ENCODE peak calls at places on chromosomes 4 and X, in eight cellular contexts. S, H, T, N, Y, O, R and A are unnamed samples.

GRCh38 chr4:56908206-56909082 is 744 bp downstream of the REST start:
- DNase-seq in S (peak), H (peak), T (peak), N (peak), Y (peak), O (peak), R (peak), A (peak)

GRCh38 chrX:48761674-48762471 is at the start of gene GLOD5:
- DNase-seq in S (peak), H (peak), T (no peak), N (peak), Y (peak), O (no peak), R (peak), A (no peak)

GRCh38 chr4:102451266-102451665 is 49.9 kb upstream of the NFKB1 start:
- DNase-seq in S (no peak), H (no peak), T (no peak), N (no peak), Y (no peak), O (no peak), R (peak), A (no peak)

GRCh38 chrX:30888526-30889146 is 418 bp downstream of the TAB3 start:
- DNase-seq in S (peak), H (no peak), T (no peak), N (no peak), Y (no peak), O (no peak), R (peak), A (peak)

GRCh38 chrX:83845397-83845796 is 15.5 kb upstream of the CYLC1 start:
- DNase-seq in S (no peak), H (peak), T (no peak), N (peak), Y (no peak), O (no peak), R (peak), A (peak)

GRCh38 chr4:153573881-153574807 is 108.0 kb downstream of the TMEM131L start:
- DNase-seq in S (peak), H (peak), T (peak), N (peak), Y (peak), O (peak), R (peak), A (peak)

GRCh38 chr4:8110071-8110986 is 48.3 kb downstream of the ABLIM2 start:
- DNase-seq in S (peak), H (peak), T (no peak), N (peak), Y (no peak), O (no peak), R (peak), A (no peak)

GRCh38 chrX:26574208-26574607 is 358.2 kb downstream of the MAGEB5 start:
- DNase-seq in S (no peak), H (no peak), T (no peak), N (peak), Y (no peak), O (no peak), R (no peak), A (no peak)

GRCh38 chr4:185542626-185543336 is 7.5 kb upstream of the PDLIM3 start:
- DNase-seq in S (no peak), H (peak), T (no peak), N (peak), Y (no peak), O (no peak), R (no peak), A (no peak)

GRCh38 chr4:3288571-3289094 is 4.2 kb upstream of the RGS12 start:
- DNase-seq in S (no peak), H (no peak), T (no peak), N (no peak), Y (no peak), O (no peak), R (no peak), A (no peak)

GRCh38 chr4:181138116-181138515 is 1105.1 kb upstream of the TENM3 start:
- DNase-seq in S (peak), H (peak), T (no peak), N (no peak), Y (no peak), O (no peak), R (no peak), A (no peak)

GRCh38 chrX:112738347-112739033 is 58.8 kb upstream of the LHFPL1 start:
- DNase-seq in S (no peak), H (no peak), T (no peak), N (no peak), Y (no peak), O (no peak), R (no peak), A (no peak)

GRCh38 chrX:22110729-22111494 is 78.8 kb downstream of the PHEX start:
- DNase-seq in S (no peak), H (peak), T (no peak), N (peak), Y (no peak), O (no peak), R (peak), A (no peak)

GRCh38 chrX:147570483-147570882 is 341.2 kb upstream of the FMR1 start:
- DNase-seq in S (no peak), H (no peak), T (no peak), N (peak), Y (no peak), O (no peak), R (no peak), A (no peak)

GRCh38 chr4:172125438-172125837 is 312.2 kb downstream of the GALNTL6 start:
- DNase-seq in S (no peak), H (no peak), T (no peak), N (no peak), Y (no peak), O (no peak), R (no peak), A (no peak)

GRCh38 chrX:103215768-103216085 is 819 bp downstream of the BEX4 start:
- DNase-seq in S (no peak), H (peak), T (no peak), N (peak), Y (no peak), O (no peak), R (no peak), A (no peak)

GRCh38 chr4:188370781-188371180 is 231.5 kb downstream of the TRIML1 start:
- DNase-seq in S (no peak), H (no peak), T (no peak), N (no peak), Y (no peak), O (no peak), R (no peak), A (no peak)

GRCh38 chr4:130486186-130486585 is 1390.2 kb downstream of the C4orf33 start:
- DNase-seq in S (no peak), H (no peak), T (no peak), N (peak), Y (no peak), O (no peak), R (peak), A (no peak)

GRCh38 chrX:9312922-9313867 is 151.7 kb upstream of the TBL1X start:
- DNase-seq in S (peak), H (peak), T (peak), N (no peak), Y (peak), O (peak), R (no peak), A (no peak)

GRCh38 chr4:186335793-186336192 is 69.8 kb downstream of the F11 start:
- DNase-seq in S (no peak), H (no peak), T (no peak), N (no peak), Y (no peak), O (no peak), R (no peak), A (no peak)

GRCh38 chr4:14338206-14338605 is 664.1 kb upstream of the CPEB2 start:
- DNase-seq in S (no peak), H (no peak), T (no peak), N (peak), Y (no peak), O (no peak), R (peak), A (no peak)

GRCh38 chr4:143185253-143186107 is 763 bp downstream of the USP38 start:
- DNase-seq in S (peak), H (peak), T (no peak), N (peak), Y (peak), O (peak), R (peak), A (no peak)

GRCh38 chr4:186485621-186486062 is 69.7 kb downstream of the MTNR1A start:
- DNase-seq in S (peak), H (peak), T (no peak), N (peak), Y (no peak), O (no peak), R (no peak), A (peak)

GRCh38 chrX:129726307-129727111 is 12.3 kb upstream of the XPNPEP2 start:
- DNase-seq in S (peak), H (peak), T (peak), N (peak), Y (peak), O (no peak), R (peak), A (peak)

GRCh38 chrX:42973321-42973720 is 195.4 kb upstream of the PPP1R2C start:
- DNase-seq in S (no peak), H (no peak), T (no peak), N (no peak), Y (no peak), O (no peak), R (no peak), A (no peak)

GRCh38 chr4:153788419-153789276 is at the start of gene SFRP2:
- DNase-seq in S (no peak), H (no peak), T (no peak), N (no peak), Y (peak), O (peak), R (no peak), A (peak)

GRCh38 chr4:119314356-119314755 is 7.6 kb downstream of the FABP2 start:
- DNase-seq in S (peak), H (peak), T (no peak), N (peak), Y (no peak), O (no peak), R (peak), A (peak)

GRCh38 chr4:85591361-85592098 is 116.6 kb downstream of the ARHGAP24 start:
- DNase-seq in S (no peak), H (peak), T (no peak), N (no peak), Y (no peak), O (no peak), R (no peak), A (no peak)

GRCh38 chr4:77695769-77696168 is 90.1 kb downstream of the CXCL13 start:
- DNase-seq in S (peak), H (peak), T (no peak), N (peak), Y (no peak), O (no peak), R (peak), A (peak)

GRCh38 chr4:109211671-109212070 is 90.8 kb downstream of the COL25A1 start:
- DNase-seq in S (no peak), H (peak), T (no peak), N (peak), Y (no peak), O (no peak), R (peak), A (no peak)

GRCh38 chr4:3862640-3863420 is 96.6 kb downstream of the ADRA2C start:
- DNase-seq in S (no peak), H (no peak), T (no peak), N (no peak), Y (peak), O (peak), R (no peak), A (no peak)

GRCh38 chr4:71545168-71545567 is 206.3 kb downstream of the SLC4A4 start:
- DNase-seq in S (peak), H (no peak), T (no peak), N (peak), Y (no peak), O (no peak), R (peak), A (peak)

GRCh38 chr4:21090098-21090666 is 389.9 kb downstream of the PACRGL start:
- DNase-seq in S (no peak), H (no peak), T (no peak), N (no peak), Y (no peak), O (no peak), R (no peak), A (no peak)

GRCh38 chr4:15653430-15653829 is 1.7 kb downstream of the FBXL5 start:
- DNase-seq in S (no peak), H (no peak), T (no peak), N (no peak), Y (no peak), O (no peak), R (no peak), A (no peak)

GRCh38 chrX:17590892-17591740 is 146.2 kb upstream of the SCML1 start:
- DNase-seq in S (peak), H (peak), T (no peak), N (peak), Y (peak), O (no peak), R (peak), A (peak)

GRCh38 chr4:123986268-123986798 is 589.7 kb downstream of the SPRY1 start:
- DNase-seq in S (peak), H (peak), T (no peak), N (peak), Y (no peak), O (no peak), R (peak), A (peak)

GRCh38 chrX:109847257-109848187 is 114.5 kb upstream of the ACSL4 start:
- DNase-seq in S (peak), H (peak), T (no peak), N (peak), Y (no peak), O (no peak), R (peak), A (peak)

GRCh38 chrX:45557390-45557789 is 356.7 kb upstream of the DIPK2B start:
- DNase-seq in S (no peak), H (peak), T (no peak), N (peak), Y (no peak), O (no peak), R (peak), A (no peak)

GRCh38 chrX:56314334-56314733 is 82.2 kb downstream of the KLF8 start:
- DNase-seq in S (no peak), H (no peak), T (no peak), N (no peak), Y (no peak), O (no peak), R (no peak), A (no peak)